ENCODE peak calls at places on chromosomes 2 and 18, in five cellular contexts. L is GM23338, H is sigmoid colon, R is stomach, A is transverse colon. Y is an unnamed sample. For H3K4me1, the result is how much of the 10 kb centered on the place peaks cover.

GRCh38 chr18:21330122-21330701 is 88.2 kb downstream of the GREB1L start:
- DNase-seq in L (peak), H (no peak), R (peak), A (no peak), Y (no peak)

GRCh38 chr2:133734699-133735098 is 166.4 kb upstream of the NCKAP5 start:
- DNase-seq in L (no peak), H (no peak), R (no peak), A (no peak), Y (no peak)

GRCh38 chr2:187684181-187684580 is 129.9 kb upstream of the TFPI start:
- DNase-seq in L (no peak), H (no peak), R (no peak), A (no peak), Y (no peak)

GRCh38 chr2:186422226-186422625 is 63.8 kb upstream of the ZC3H15 start:
- DNase-seq in L (no peak), H (no peak), R (no peak), A (no peak), Y (no peak)

GRCh38 chr18:74524097-74524496 is 10.2 kb upstream of the CNDP1 start:
- DNase-seq in L (no peak), H (peak), R (peak), A (peak), Y (no peak)

GRCh38 chr2:48043746-48044145 is 137.4 kb upstream of the FBXO11 start:
- DNase-seq in L (no peak), H (no peak), R (no peak), A (no peak), Y (no peak)

GRCh38 chr2:156334496-156335478 is 2.3 kb upstream of the NR4A2 start:
- DNase-seq in L (peak), H (peak), R (peak), A (peak), Y (peak)

GRCh38 chr2:19885791-19886190 is 16.0 kb downstream of the TTC32 start:
- DNase-seq in L (no peak), H (peak), R (no peak), A (no peak), Y (no peak)

GRCh38 chr18:74389161-74389927 is 67.8 kb downstream of the DIPK1C start:
- DNase-seq in L (no peak), H (no peak), R (no peak), A (no peak), Y (no peak)

GRCh38 chr2:28624798-28625701 is 126.6 kb upstream of the PPP1CB start:
- DNase-seq in L (peak), H (peak), R (peak), A (peak), Y (no peak)

GRCh38 chr18:21110667-21111350 is 804 bp downstream of the ROCK1 start:
- DNase-seq in L (peak), H (peak), R (peak), A (peak), Y (no peak)

GRCh38 chr2:74333175-74333574 is 10.0 kb downstream of the SLC4A5 start:
- DNase-seq in L (peak), H (no peak), R (peak), A (peak), Y (peak)

GRCh38 chr2:231573698-231574421 is 18.8 kb upstream of the TEX44 start:
- DNase-seq in L (peak), H (no peak), R (no peak), A (no peak), Y (no peak)

GRCh38 chr2:1707771-1708351 is 36.5 kb downstream of the PXDN start:
- DNase-seq in L (peak), H (peak), R (no peak), A (peak), Y (no peak)

GRCh38 chr2:227191367-227191766 is 26.9 kb downstream of the COL4A3 start:
- DNase-seq in L (peak), H (no peak), R (no peak), A (no peak), Y (no peak)

GRCh38 chr2:158969717-158970521 is 1.5 kb downstream of the TANC1 start:
- DNase-seq in L (peak), H (peak), R (peak), A (peak), Y (no peak)

GRCh38 chr18:36441872-36442271 is 144.4 kb downstream of the FHOD3 start:
- DNase-seq in L (no peak), H (no peak), R (no peak), A (no peak), Y (no peak)

GRCh38 chr18:5294113-5294617 is 1.4 kb downstream of the ZBTB14 start:
- DNase-seq in L (no peak), H (peak), R (peak), A (peak), Y (no peak)

GRCh38 chr18:5296706-5297320 is 1.3 kb upstream of the ZBTB14 start:
- DNase-seq in L (peak), H (peak), R (peak), A (peak), Y (peak)

GRCh38 chr18:5295981-5296705 is 617 bp upstream of the ZBTB14 start:
- DNase-seq in L (peak), H (peak), R (peak), A (peak), Y (peak)

GRCh38 chr18:5294618-5295230 is 802 bp downstream of the ZBTB14 start:
- DNase-seq in L (peak), H (peak), R (peak), A (peak), Y (no peak)

GRCh38 chr18:5295231-5295920 is at the start of gene ZBTB14:
- DNase-seq in L (peak), H (peak), R (peak), A (peak), Y (no peak)
- TF ChIP-seq POLR2AphosphoS5 in L (no peak), H (no peak), R (no peak), A (no peak), Y (no peak)

GRCh38 chr2:64638502-64639120 is 15.1 kb downstream of the SERTAD2 start:
- DNase-seq in L (no peak), H (no peak), R (no peak), A (no peak), Y (no peak)

GRCh38 chr2:64641585-64641984 is 12.1 kb downstream of the SERTAD2 start:
- DNase-seq in L (no peak), H (no peak), R (no peak), A (no peak), Y (no peak)

GRCh38 chr2:64639691-64640090 is 14.0 kb downstream of the SERTAD2 start:
- DNase-seq in L (no peak), H (no peak), R (no peak), A (no peak), Y (no peak)

GRCh38 chr2:64637931-64638330 is 15.8 kb downstream of the SERTAD2 start:
- DNase-seq in L (no peak), H (no peak), R (no peak), A (no peak), Y (no peak)

GRCh38 chr2:64640153-64641044 is 13.3 kb downstream of the SERTAD2 start:
- DNase-seq in L (no peak), H (no peak), R (no peak), A (no peak), Y (no peak)
- H3K4me1 ChIP-seq in L (half or more), H (half or more), R (half or more), A (under half), Y (half or more)

GRCh38 chr2:18009891-18010290 is 131.4 kb downstream of the KCNS3 start:
- DNase-seq in L (no peak), H (no peak), R (no peak), A (no peak), Y (no peak)
- TF ChIP-seq POLR2AphosphoS5 in L (no peak), H (no peak), R (no peak), A (no peak), Y (no peak)

DNA sequence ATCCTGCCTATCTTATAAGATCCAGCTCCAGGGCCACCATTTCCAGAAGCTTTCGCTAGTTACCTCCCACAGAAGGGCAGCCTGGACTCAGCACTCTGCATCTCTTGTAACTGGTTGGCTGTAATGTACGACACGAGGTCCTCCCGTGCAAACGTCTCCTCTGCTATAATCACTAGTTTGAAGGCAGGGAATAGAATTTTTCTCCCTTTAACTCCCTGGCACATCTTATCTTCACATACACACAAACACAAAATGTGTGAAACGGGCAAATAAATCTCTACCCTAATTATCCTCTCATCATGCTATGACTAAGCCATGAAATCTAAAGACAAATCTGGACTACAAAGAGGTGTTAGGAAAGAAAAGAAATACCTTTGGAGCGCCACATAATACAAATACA is 36.8 kb downstream of the RNU4ATAC start:
- DNase-seq in L (no peak), H (no peak), R (no peak), A (no peak), Y (no peak)
- H3K4me1 ChIP-seq in L (under half), H (under half), R (under half), A (under half), Y (under half)

GRCh38 chr2:2744958-2745715 is 414.1 kb upstream of the MYT1L start:
- DNase-seq in L (no peak), H (no peak), R (no peak), A (no peak), Y (no peak)
- TF ChIP-seq POLR2AphosphoS5 in L (no peak), H (no peak), R (no peak), A (no peak), Y (no peak)

GRCh38 chr2:217802876-217803638 is 199.7 kb downstream of the TNS1 start:
- DNase-seq in L (no peak), H (peak), R (no peak), A (no peak), Y (no peak)
- H3K4me1 ChIP-seq in L (under half), H (half or more), R (half or more), A (under half), Y (half or more)

GRCh38 chr2:195600796-195601195 is 56.2 kb upstream of the SLC39A10 start:
- DNase-seq in L (no peak), H (no peak), R (no peak), A (no peak), Y (no peak)
- TF ChIP-seq POLR2AphosphoS5 in L (no peak), H (no peak), R (no peak), A (no peak), Y (no peak)

Y was measured in esophagus muscularis mucosa.